ENCODE peak calls at places on chromosomes 3 and 15, in ten cellular contexts. One of them, this sample, is unnamed.

GRCh38 chr3:141323936-141324704 is 44.2 kb upstream of the ZBTB38 start:
- DNase-seq in colonic mucosa: no peak
- DNase-seq in kidney epithelial cell: peak
- DNase-seq in GM04504: no peak
- DNase-seq in HFF-Myc: no peak
- DNase-seq in NCI-H1092: no peak
- DNase-seq in AG04449: no peak
- DNase-seq in AG20443: no peak
- DNase-seq in endothelial cell of umbilical vein: no peak
- DNase-seq in dorsolateral prefrontal cortex: no peak
- DNase-seq in this sample: no peak

GRCh38 chr3:72694398-72694797 is 153.8 kb downstream of the SHQ1 start:
- DNase-seq in HFF-Myc: peak
- DNase-seq in colonic mucosa: no peak
- DNase-seq in endothelial cell of umbilical vein: no peak
- DNase-seq in AG20443: peak
- DNase-seq in GM04504: peak
- DNase-seq in kidney epithelial cell: no peak
- DNase-seq in dorsolateral prefrontal cortex: no peak
- DNase-seq in AG04449: no peak
- DNase-seq in NCI-H1092: no peak
- DNase-seq in this sample: no peak

GRCh38 chr3:146160233-146160963 is 586 bp downstream of the PLOD2 start:
- DNase-seq in AG04449: no peak
- DNase-seq in GM04504: peak
- DNase-seq in kidney epithelial cell: no peak
- DNase-seq in AG20443: peak
- DNase-seq in endothelial cell of umbilical vein: peak
- DNase-seq in NCI-H1092: no peak
- DNase-seq in colonic mucosa: peak
- DNase-seq in HFF-Myc: peak
- DNase-seq in dorsolateral prefrontal cortex: no peak
- DNase-seq in this sample: peak

GRCh38 chr3:149936812-149937230 is 33.9 kb downstream of the PFN2 start:
- DNase-seq in GM04504: no peak
- DNase-seq in endothelial cell of umbilical vein: peak
- DNase-seq in AG20443: peak
- DNase-seq in NCI-H1092: no peak
- DNase-seq in AG04449: no peak
- DNase-seq in kidney epithelial cell: peak
- DNase-seq in HFF-Myc: peak
- DNase-seq in dorsolateral prefrontal cortex: no peak
- DNase-seq in colonic mucosa: peak
- DNase-seq in this sample: no peak

GRCh38 chr15:63088532-63089245 is 33.0 kb upstream of the LACTB start:
- DNase-seq in endothelial cell of umbilical vein: peak
- DNase-seq in AG04449: no peak
- DNase-seq in NCI-H1092: no peak
- DNase-seq in dorsolateral prefrontal cortex: no peak
- DNase-seq in GM04504: no peak
- DNase-seq in colonic mucosa: no peak
- DNase-seq in kidney epithelial cell: no peak
- DNase-seq in AG20443: no peak
- DNase-seq in HFF-Myc: no peak
- DNase-seq in this sample: no peak

GRCh38 chr3:115855911-115856310 is 232.6 kb downstream of the GAP43 start:
- DNase-seq in AG04449: peak
- DNase-seq in GM04504: no peak
- DNase-seq in kidney epithelial cell: no peak
- DNase-seq in AG20443: peak
- DNase-seq in dorsolateral prefrontal cortex: no peak
- DNase-seq in HFF-Myc: no peak
- DNase-seq in colonic mucosa: no peak
- DNase-seq in endothelial cell of umbilical vein: no peak
- DNase-seq in NCI-H1092: no peak
- DNase-seq in this sample: no peak

GRCh38 chr3:134708025-134708597 is 57.3 kb upstream of the KY start:
- DNase-seq in AG04449: no peak
- DNase-seq in HFF-Myc: no peak
- DNase-seq in colonic mucosa: no peak
- DNase-seq in kidney epithelial cell: no peak
- DNase-seq in AG20443: no peak
- DNase-seq in endothelial cell of umbilical vein: peak
- DNase-seq in dorsolateral prefrontal cortex: no peak
- DNase-seq in NCI-H1092: no peak
- DNase-seq in GM04504: no peak
- DNase-seq in this sample: peak

GRCh38 chr3:183210862-183211341 is 42.2 kb upstream of the B3GNT5 start:
- DNase-seq in GM04504: no peak
- DNase-seq in endothelial cell of umbilical vein: no peak
- DNase-seq in colonic mucosa: no peak
- DNase-seq in AG04449: no peak
- DNase-seq in NCI-H1092: no peak
- DNase-seq in dorsolateral prefrontal cortex: no peak
- DNase-seq in HFF-Myc: no peak
- DNase-seq in kidney epithelial cell: no peak
- DNase-seq in AG20443: no peak
- DNase-seq in this sample: no peak

GRCh38 chr3:177862962-177863491 is 665.7 kb upstream of the TBL1XR1 start:
- DNase-seq in GM04504: no peak
- DNase-seq in kidney epithelial cell: no peak
- DNase-seq in AG04449: no peak
- DNase-seq in AG20443: no peak
- DNase-seq in dorsolateral prefrontal cortex: no peak
- DNase-seq in colonic mucosa: no peak
- DNase-seq in NCI-H1092: no peak
- DNase-seq in endothelial cell of umbilical vein: no peak
- DNase-seq in HFF-Myc: no peak
- DNase-seq in this sample: no peak

GRCh38 chr15:62186578-62186977 is 21.5 kb upstream of the C2CD4B start:
- DNase-seq in colonic mucosa: no peak
- DNase-seq in HFF-Myc: no peak
- DNase-seq in kidney epithelial cell: no peak
- DNase-seq in GM04504: no peak
- DNase-seq in AG04449: no peak
- DNase-seq in endothelial cell of umbilical vein: no peak
- DNase-seq in AG20443: no peak
- DNase-seq in dorsolateral prefrontal cortex: no peak
- DNase-seq in NCI-H1092: no peak
- DNase-seq in this sample: no peak

GRCh38 chr15:70160267-70160666 is 62.5 kb upstream of the TLE3 start:
- DNase-seq in GM04504: no peak
- DNase-seq in NCI-H1092: no peak
- DNase-seq in kidney epithelial cell: no peak
- DNase-seq in endothelial cell of umbilical vein: peak
- DNase-seq in dorsolateral prefrontal cortex: no peak
- DNase-seq in HFF-Myc: no peak
- DNase-seq in AG20443: no peak
- DNase-seq in colonic mucosa: no peak
- DNase-seq in AG04449: no peak
- DNase-seq in this sample: no peak

GRCh38 chr15:78201281-78202190 is 32.8 kb downstream of the ACSBG1 start:
- DNase-seq in dorsolateral prefrontal cortex: no peak
- DNase-seq in colonic mucosa: peak
- DNase-seq in HFF-Myc: no peak
- DNase-seq in kidney epithelial cell: no peak
- DNase-seq in GM04504: no peak
- DNase-seq in AG20443: peak
- DNase-seq in NCI-H1092: no peak
- DNase-seq in AG04449: no peak
- DNase-seq in endothelial cell of umbilical vein: no peak
- DNase-seq in this sample: no peak

GRCh38 chr15:75431250-75431649 is 20.2 kb downstream of the SIN3A start:
- DNase-seq in AG04449: no peak
- DNase-seq in kidney epithelial cell: no peak
- DNase-seq in endothelial cell of umbilical vein: no peak
- DNase-seq in dorsolateral prefrontal cortex: no peak
- DNase-seq in NCI-H1092: no peak
- DNase-seq in HFF-Myc: no peak
- DNase-seq in GM04504: no peak
- DNase-seq in colonic mucosa: no peak
- DNase-seq in AG20443: no peak
- DNase-seq in this sample: no peak

GRCh38 chr15:38074029-38074428 is 139.6 kb downstream of the TMCO5A start:
- DNase-seq in endothelial cell of umbilical vein: no peak
- DNase-seq in kidney epithelial cell: no peak
- DNase-seq in HFF-Myc: no peak
- DNase-seq in colonic mucosa: peak
- DNase-seq in AG04449: no peak
- DNase-seq in dorsolateral prefrontal cortex: no peak
- DNase-seq in NCI-H1092: no peak
- DNase-seq in GM04504: no peak
- DNase-seq in AG20443: no peak
- DNase-seq in this sample: no peak

This sample was measured in esophagus muscularis mucosa.